ENCODE peak calls at places on chromosomes 12 and 14, in four cellular contexts. E is CD8-positive, alpha-beta memory T cell; Y is fibroblast of lung; N is heart right ventricle. Q is an unnamed sample.

GRCh38 chr12:41242613-41243012 is 54.5 kb downstream of the PDZRN4 start:
- DNase-seq in E (no peak), Y (no peak), N (no peak), Q (no peak)

GRCh38 chr14:20799955-20800544 is 2.6 kb downstream of the RNASE1 start:
- DNase-seq in E (no peak), Y (no peak), N (peak; percentile 59), Q (peak; percentile 72)

GRCh38 chr12:25960176-25960575 is 1.7 kb downstream of the RASSF8 start:
- DNase-seq in E (no peak), Y (peak; percentile 45), N (peak; percentile 43), Q (no peak)

GRCh38 chr14:101442451-101442850 is 118.8 kb upstream of the DIO3 start:
- DNase-seq in E (peak; percentile 70), Y (peak; percentile 71), N (no peak), Q (no peak)

GRCh38 chr12:66648336-66648735 is 30.5 kb downstream of the GRIP1 start:
- DNase-seq in E (no peak), Y (peak; percentile 68), N (no peak), Q (no peak)

GRCh38 chr14:105169776-105170655 is 1.4 kb upstream of the JAG2 start:
- DNase-seq in E (no peak), Y (no peak), N (no peak), Q (no peak)

GRCh38 chr12:12926571-12927071 is 25.3 kb downstream of the GPRC5D start:
- DNase-seq in E (no peak), Y (peak; percentile 41), N (no peak), Q (no peak)

GRCh38 chr14:75715926-75716780 is 55.1 kb downstream of the TTLL5 start:
- DNase-seq in E (no peak), Y (peak; percentile 82), N (no peak), Q (no peak)

GRCh38 chr14:95515080-95515489 is 1.4 kb downstream of the SYNE3 start:
- DNase-seq in E (no peak), Y (no peak), N (no peak), Q (no peak)

GRCh38 chr12:68359669-68360068 is 27.5 kb upstream of the MDM1 start:
- DNase-seq in E (no peak), Y (no peak), N (no peak), Q (no peak)

GRCh38 chr12:104510145-104510872 is 53.6 kb downstream of the CHST11 start:
- DNase-seq in E (no peak), Y (no peak), N (no peak), Q (no peak)
- H3K36me3 ChIP-seq in E (no peaks in the 10 kb centered on the region), Y (no peaks in the 10 kb centered on the region), N (no peaks in the 10 kb centered on the region), Q (no peaks in the 10 kb centered on the region)

GRCh38 chr12:82596484-82596883 is 90.2 kb upstream of the TMTC2 start:
- DNase-seq in E (no peak), Y (no peak), N (no peak), Q (no peak)

GRCh38 chr12:82593901-82594396 is 92.8 kb upstream of the TMTC2 start:
- DNase-seq in E (no peak), Y (no peak), N (no peak), Q (no peak)

GRCh38 chr12:82593143-82593542 is 93.6 kb upstream of the TMTC2 start:
- DNase-seq in E (no peak), Y (no peak), N (no peak), Q (no peak)

GRCh38 chr12:82595946-82596345 is 90.8 kb upstream of the TMTC2 start:
- DNase-seq in E (no peak), Y (no peak), N (no peak), Q (no peak)
- H3K36me3 ChIP-seq in E (no peaks in the 10 kb centered on the region), Y (no peaks in the 10 kb centered on the region), N (no peaks in the 10 kb centered on the region), Q (no peaks in the 10 kb centered on the region)

GRCh38 chr12:4545195-4545594 is 6.5 kb downstream of the RAD51AP1 start:
- DNase-seq in E (no peak), Y (no peak), N (no peak), Q (no peak)
- H3K36me3 ChIP-seq in E (no peaks in the 10 kb centered on the region), Y (no peaks in the 10 kb centered on the region), N (no peaks in the 10 kb centered on the region), Q (no peaks in the 10 kb centered on the region)

GRCh38 chr14:38696925-38697324 is 406.1 kb downstream of the SEC23A start:
- DNase-seq in E (no peak), Y (no peak), N (no peak), Q (no peak)
- H3K36me3 ChIP-seq in E (no peaks in the 10 kb centered on the region), Y (no peaks in the 10 kb centered on the region), N (no peaks in the 10 kb centered on the region), Q (no peaks in the 10 kb centered on the region)

Q was measured in upper lobe of right lung.